ENCODE peak calls at places on chromosome 2, in seven cellular contexts. One of them, this sample, is unnamed.

GRCh38 chr2:151289972-151290335 is 486 bp upstream of the NMI start:
- DNase-seq in kidney tubule cell: no peak
- DNase-seq in CD4-positive, alpha-beta T cell: no peak
- DNase-seq in activated T-helper 1 cell treated with Interleukin-2 at 50 U/mL for 16 hours: no peak
- DNase-seq in endothelial cell of umbilical vein: no peak
- DNase-seq in colonic mucosa: peak
- DNase-seq in stimulated activated CD4-positive, alpha-beta T cell treated with anti-CD3 and anti-CD28 coated beads, Interleukin-4, amount 100 ng/mL, for 48 hours: no peak
- DNase-seq in this sample: no peak

GRCh38 chr2:101007415-101008345 is 5.6 kb downstream of the RPL31 start:
- DNase-seq in kidney tubule cell: no peak
- DNase-seq in CD4-positive, alpha-beta T cell: no peak
- DNase-seq in activated T-helper 1 cell treated with Interleukin-2 at 50 U/mL for 16 hours: no peak
- DNase-seq in endothelial cell of umbilical vein: no peak
- DNase-seq in colonic mucosa: no peak
- DNase-seq in stimulated activated CD4-positive, alpha-beta T cell treated with anti-CD3 and anti-CD28 coated beads, Interleukin-4, amount 100 ng/mL, for 48 hours: no peak
- DNase-seq in this sample: no peak

GRCh38 chr2:5692561-5693287 is 540 bp downstream of the SOX11 start:
- DNase-seq in kidney tubule cell: peak
- DNase-seq in CD4-positive, alpha-beta T cell: no peak
- DNase-seq in activated T-helper 1 cell treated with Interleukin-2 at 50 U/mL for 16 hours: no peak
- DNase-seq in endothelial cell of umbilical vein: peak
- DNase-seq in colonic mucosa: no peak
- DNase-seq in stimulated activated CD4-positive, alpha-beta T cell treated with anti-CD3 and anti-CD28 coated beads, Interleukin-4, amount 100 ng/mL, for 48 hours: no peak
- DNase-seq in this sample: no peak

GRCh38 chr2:228614741-228615140 is 433.3 kb upstream of the SPHKAP start:
- DNase-seq in kidney tubule cell: no peak
- DNase-seq in CD4-positive, alpha-beta T cell: no peak
- DNase-seq in activated T-helper 1 cell treated with Interleukin-2 at 50 U/mL for 16 hours: no peak
- DNase-seq in endothelial cell of umbilical vein: no peak
- DNase-seq in colonic mucosa: no peak
- DNase-seq in stimulated activated CD4-positive, alpha-beta T cell treated with anti-CD3 and anti-CD28 coated beads, Interleukin-4, amount 100 ng/mL, for 48 hours: no peak
- DNase-seq in this sample: no peak

GRCh38 chr2:241005569-241005968 is 7.2 kb downstream of the SNED1 start:
- DNase-seq in kidney tubule cell: no peak
- DNase-seq in CD4-positive, alpha-beta T cell: no peak
- DNase-seq in activated T-helper 1 cell treated with Interleukin-2 at 50 U/mL for 16 hours: no peak
- DNase-seq in endothelial cell of umbilical vein: no peak
- DNase-seq in colonic mucosa: no peak
- DNase-seq in stimulated activated CD4-positive, alpha-beta T cell treated with anti-CD3 and anti-CD28 coated beads, Interleukin-4, amount 100 ng/mL, for 48 hours: no peak
- DNase-seq in this sample: no peak

GRCh38 chr2:68839260-68839833 is 31.9 kb downstream of the BMP10 start:
- DNase-seq in kidney tubule cell: peak
- DNase-seq in CD4-positive, alpha-beta T cell: no peak
- DNase-seq in activated T-helper 1 cell treated with Interleukin-2 at 50 U/mL for 16 hours: no peak
- DNase-seq in endothelial cell of umbilical vein: no peak
- DNase-seq in colonic mucosa: no peak
- DNase-seq in stimulated activated CD4-positive, alpha-beta T cell treated with anti-CD3 and anti-CD28 coated beads, Interleukin-4, amount 100 ng/mL, for 48 hours: peak
- DNase-seq in this sample: no peak

GRCh38 chr2:77831068-77831467 is 308.9 kb upstream of the LRRTM4 start:
- DNase-seq in kidney tubule cell: no peak
- DNase-seq in CD4-positive, alpha-beta T cell: no peak
- DNase-seq in activated T-helper 1 cell treated with Interleukin-2 at 50 U/mL for 16 hours: no peak
- DNase-seq in endothelial cell of umbilical vein: no peak
- DNase-seq in colonic mucosa: no peak
- DNase-seq in stimulated activated CD4-positive, alpha-beta T cell treated with anti-CD3 and anti-CD28 coated beads, Interleukin-4, amount 100 ng/mL, for 48 hours: no peak
- DNase-seq in this sample: no peak

GRCh38 chr2:94873362-94874276 is 2.4 kb downstream of the TEKT4 start:
- DNase-seq in kidney tubule cell: no peak
- DNase-seq in CD4-positive, alpha-beta T cell: no peak
- DNase-seq in activated T-helper 1 cell treated with Interleukin-2 at 50 U/mL for 16 hours: no peak
- DNase-seq in endothelial cell of umbilical vein: no peak
- DNase-seq in colonic mucosa: no peak
- DNase-seq in stimulated activated CD4-positive, alpha-beta T cell treated with anti-CD3 and anti-CD28 coated beads, Interleukin-4, amount 100 ng/mL, for 48 hours: no peak
- DNase-seq in this sample: no peak

GRCh38 chr2:43226955-43227829 is 786 bp upstream of the ZFP36L2 start:
- DNase-seq in kidney tubule cell: peak
- DNase-seq in CD4-positive, alpha-beta T cell: peak
- DNase-seq in activated T-helper 1 cell treated with Interleukin-2 at 50 U/mL for 16 hours: peak
- DNase-seq in endothelial cell of umbilical vein: peak
- DNase-seq in colonic mucosa: peak
- DNase-seq in stimulated activated CD4-positive, alpha-beta T cell treated with anti-CD3 and anti-CD28 coated beads, Interleukin-4, amount 100 ng/mL, for 48 hours: peak
- DNase-seq in this sample: peak

GRCh38 chr2:119786312-119786711 is 26.6 kb downstream of the PTPN4 start:
- DNase-seq in kidney tubule cell: no peak
- DNase-seq in CD4-positive, alpha-beta T cell: no peak
- DNase-seq in activated T-helper 1 cell treated with Interleukin-2 at 50 U/mL for 16 hours: no peak
- DNase-seq in endothelial cell of umbilical vein: no peak
- DNase-seq in colonic mucosa: no peak
- DNase-seq in stimulated activated CD4-positive, alpha-beta T cell treated with anti-CD3 and anti-CD28 coated beads, Interleukin-4, amount 100 ng/mL, for 48 hours: no peak
- DNase-seq in this sample: no peak

GRCh38 chr2:132640116-132640515 is 29.9 kb downstream of the LYPD1 start:
- DNase-seq in kidney tubule cell: no peak
- DNase-seq in CD4-positive, alpha-beta T cell: no peak
- DNase-seq in activated T-helper 1 cell treated with Interleukin-2 at 50 U/mL for 16 hours: no peak
- DNase-seq in endothelial cell of umbilical vein: no peak
- DNase-seq in colonic mucosa: no peak
- DNase-seq in stimulated activated CD4-positive, alpha-beta T cell treated with anti-CD3 and anti-CD28 coated beads, Interleukin-4, amount 100 ng/mL, for 48 hours: no peak
- DNase-seq in this sample: no peak

This sample was measured in activated B cell treated with CpG ODN at 0.5 μM for 24 hours.